ENCODE peak calls at places on chromosomes 5 and 9, in four cellular contexts. B, O, P and Q are unnamed samples.

GRCh38 chr9:15510789-15511575 is at the start of gene PSIP1:
- DNase-seq in B (peak), O (peak), P (peak), Q (peak)

GRCh38 chr5:16894236-16895057 is 41.6 kb downstream of the MYO10 start:
- DNase-seq in B (peak), O (no peak), P (no peak), Q (no peak)

GRCh38 chr9:135310134-135310533 is 169.4 kb upstream of the PPP1R26 start:
- DNase-seq in B (no peak), O (no peak), P (no peak), Q (no peak)

GRCh38 chr9:109518621-109519335 is 20.7 kb upstream of the PTPN3 start:
- DNase-seq in B (no peak), O (no peak), P (no peak), Q (no peak)

GRCh38 chr5:82387041-82387818 is 109.1 kb upstream of the RPS23 start:
- DNase-seq in B (peak), O (no peak), P (no peak), Q (no peak)

GRCh38 chr9:16921855-16922254 is 51.4 kb upstream of the BNC2 start:
- DNase-seq in B (no peak), O (no peak), P (no peak), Q (no peak)

GRCh38 chr5:103283869-103284268 is 25.3 kb downstream of the MACIR start:
- DNase-seq in B (no peak), O (no peak), P (no peak), Q (no peak)

GRCh38 chr9:89149726-89150125 is 28.9 kb downstream of the SHC3 start:
- DNase-seq in B (no peak), O (no peak), P (no peak), Q (no peak)

GRCh38 chr9:130535818-130536521 is 43.4 kb upstream of the FUBP3 start:
- DNase-seq in B (peak), O (no peak), P (no peak), Q (no peak)

GRCh38 chr9:134950404-134950760 is 32.7 kb upstream of the FCN1 start:
- DNase-seq in B (no peak), O (no peak), P (no peak), Q (no peak)

GRCh38 chr5:56516936-56517521 is 283.9 kb upstream of the ANKRD55 start:
- DNase-seq in B (peak), O (no peak), P (no peak), Q (no peak)

GRCh38 chr9:9790216-9790872 is 822.5 kb downstream of the PTPRD start:
- DNase-seq in B (peak), O (no peak), P (no peak), Q (no peak)

GRCh38 chr5:3429962-3430361 is 165.7 kb upstream of the IRX1 start:
- DNase-seq in B (no peak), O (no peak), P (no peak), Q (no peak)

GRCh38 chr5:76406014-76406413 is 2.9 kb downstream of the IQGAP2 start:
- DNase-seq in B (no peak), O (no peak), P (no peak), Q (no peak)

GRCh38 chr5:174311531-174312269 is 266.2 kb downstream of the NSG2 start:
- DNase-seq in B (peak), O (peak), P (peak), Q (peak)

GRCh38 chr9:114112778-114113585 is 13.9 kb upstream of the KIF12 start:
- DNase-seq in B (no peak), O (no peak), P (no peak), Q (no peak)

GRCh38 chr9:73151653-73152382 is at the start of gene ANXA1:
- DNase-seq in B (no peak), O (no peak), P (no peak), Q (no peak)

GRCh38 chr5:158326241-158326640 is 467.3 kb upstream of the CLINT1 start:
- DNase-seq in B (no peak), O (no peak), P (peak), Q (no peak)

GRCh38 chr9:124453586-124454191 is 3.4 kb downstream of the ADGRD2 start:
- DNase-seq in B (no peak), O (no peak), P (peak), Q (peak)

GRCh38 chr5:177131711-177132503 is 1.7 kb upstream of the NSD1 start:
- DNase-seq in B (no peak), O (no peak), P (peak), Q (no peak)

GRCh38 chr5:179354305-179354882 is 9.1 kb upstream of the ADAMTS2 start:
- DNase-seq in B (no peak), O (no peak), P (no peak), Q (no peak)

GRCh38 chr5:179361204-179361603 is 15.9 kb upstream of the ADAMTS2 start:
- DNase-seq in B (no peak), O (no peak), P (no peak), Q (no peak)

GRCh38 chr5:179357036-179357435 is 11.8 kb upstream of the ADAMTS2 start:
- DNase-seq in B (no peak), O (no peak), P (no peak), Q (no peak)

DNA sequence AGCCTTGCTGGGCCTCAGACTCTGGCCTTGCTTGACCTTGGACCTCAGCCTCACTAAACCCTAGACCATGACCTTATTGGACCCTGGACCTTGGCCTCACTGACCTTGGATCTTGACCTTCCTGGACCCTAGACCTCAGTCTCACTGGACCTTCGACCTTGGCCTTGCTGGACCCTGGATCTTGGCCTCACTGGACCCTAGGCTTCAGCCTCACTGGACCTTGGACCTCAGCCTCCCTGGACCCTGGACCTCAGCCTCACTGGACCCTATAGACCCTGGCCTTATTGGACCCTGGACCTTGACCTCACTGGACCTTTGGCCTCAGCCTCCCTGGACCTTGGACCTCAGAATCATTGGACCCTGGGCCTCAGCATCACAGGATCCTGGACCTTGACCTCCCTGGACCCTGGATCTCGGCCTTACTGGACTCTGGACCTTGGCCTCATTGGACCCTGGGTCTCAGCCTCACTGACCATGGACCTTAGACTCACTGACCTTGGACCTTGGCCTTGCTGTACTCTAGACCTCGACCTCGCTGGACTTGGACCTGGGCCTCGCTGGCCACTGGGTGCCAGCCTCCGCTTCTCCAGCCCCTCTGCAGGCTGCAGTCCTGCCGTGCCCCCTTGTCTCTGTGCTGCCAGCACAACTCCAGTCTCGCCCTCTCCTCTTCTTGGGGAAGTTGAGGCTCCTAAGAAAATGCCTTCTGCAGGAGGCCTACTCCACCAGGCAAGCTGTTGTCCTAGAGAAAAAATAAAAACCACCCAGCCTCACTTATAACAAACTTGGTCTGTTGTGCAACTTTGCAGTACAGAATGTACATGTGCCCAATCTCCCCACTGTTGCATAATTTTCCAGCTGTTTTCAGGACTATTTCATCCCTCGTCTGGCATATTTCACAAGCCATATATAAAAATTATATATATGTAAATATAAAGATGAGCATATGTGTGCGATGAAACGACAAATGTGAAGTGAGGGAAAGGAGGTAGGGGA is 11.0 kb upstream of the ADAMTS2 start:
- DNase-seq in B (no peak), O (no peak), P (no peak), Q (no peak)
- TF ChIP-seq POLR2AphosphoS5 in B (no peak), O (no peak), P (no peak), Q (no peak)

DNA sequence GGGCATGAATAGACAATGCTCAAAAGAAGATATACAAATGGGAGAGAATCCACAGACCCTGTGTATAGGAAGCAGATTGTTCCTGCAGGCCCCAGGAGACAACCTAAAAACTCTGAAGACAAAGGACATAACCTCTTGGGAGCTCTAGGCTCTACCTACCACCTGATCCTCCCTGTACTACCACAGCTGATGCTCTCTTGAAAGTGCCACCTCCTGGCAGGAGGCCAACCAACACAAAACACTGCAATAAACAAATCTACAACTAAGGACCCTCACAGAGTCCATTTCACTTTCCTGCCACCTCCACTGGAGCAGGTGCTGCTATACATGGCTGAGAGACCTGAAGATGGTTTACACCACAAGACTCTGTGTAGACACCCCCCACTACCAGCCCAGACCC is 49.0 kb downstream of the STARD4 start:
- DNase-seq in B (no peak), O (no peak), P (no peak), Q (no peak)
- TF ChIP-seq TAF1 in B (no peak), O (no peak), P (no peak), Q (no peak)

GRCh38 chr5:132873119-132873929 is at the start of gene LEAP2:
- DNase-seq in B (peak), O (no peak), P (no peak), Q (no peak)
- TF ChIP-seq POLR2A in B (peak), O (no peak), P (no peak), Q (peak)

GRCh38 chr9:127186799-127187198 is 64.4 kb upstream of the ANGPTL2 start:
- DNase-seq in B (no peak), O (no peak), P (no peak), Q (no peak)

GRCh38 chr9:127184641-127185040 is 62.2 kb upstream of the ANGPTL2 start:
- DNase-seq in B (no peak), O (no peak), P (no peak), Q (no peak)

GRCh38 chr9:127185181-127185580 is 62.7 kb upstream of the ANGPTL2 start:
- DNase-seq in B (no peak), O (no peak), P (no peak), Q (no peak)

GRCh38 chr9:127187231-127187956 is 65.0 kb upstream of the ANGPTL2 start:
- DNase-seq in B (peak), O (no peak), P (no peak), Q (no peak)

DNA sequence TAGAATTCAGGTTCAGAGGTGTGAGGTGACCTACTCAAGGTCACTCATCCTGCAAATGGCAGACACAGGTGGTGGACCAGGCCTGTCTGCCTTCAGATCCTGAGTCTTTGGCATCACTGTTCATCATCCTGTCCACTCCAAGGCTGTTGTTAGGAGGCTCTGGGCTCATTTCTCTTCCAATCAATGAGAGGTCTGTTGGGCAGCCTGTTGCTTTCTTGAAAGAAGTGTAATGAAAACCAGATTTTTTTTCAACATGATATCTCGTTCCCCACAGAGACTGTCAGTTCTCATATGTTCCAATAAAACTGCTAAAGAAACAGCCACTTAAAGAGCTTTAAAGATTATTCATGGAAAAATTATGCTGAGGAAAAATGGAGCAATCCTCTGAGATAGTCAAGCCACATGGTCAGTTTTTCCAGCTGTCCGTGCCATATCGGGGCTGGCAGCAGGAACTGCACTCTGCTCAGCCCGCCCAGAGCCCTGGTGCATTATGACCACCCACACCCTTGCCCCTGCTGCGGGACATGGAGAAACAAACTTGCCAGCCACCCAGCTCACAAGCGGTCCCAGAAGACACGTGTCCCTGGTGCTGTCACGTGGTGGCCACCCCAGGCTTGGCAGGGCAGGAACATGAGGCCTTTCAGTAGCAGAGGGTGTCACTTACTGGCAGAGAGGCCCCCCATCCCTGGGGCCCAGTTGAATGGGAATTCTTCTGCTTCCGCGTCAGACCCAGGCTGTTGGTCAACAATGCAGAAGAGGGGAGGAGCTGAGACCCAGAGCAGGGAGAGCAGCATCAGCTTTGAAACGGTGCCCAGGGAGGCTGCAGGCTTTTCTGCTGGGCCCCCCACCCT is 63.7 kb upstream of the ANGPTL2 start:
- DNase-seq in B (peak), O (no peak), P (no peak), Q (no peak)
- TF ChIP-seq POLR2AphosphoS5 in B (no peak), O (no peak), P (no peak), Q (no peak)

DNA sequence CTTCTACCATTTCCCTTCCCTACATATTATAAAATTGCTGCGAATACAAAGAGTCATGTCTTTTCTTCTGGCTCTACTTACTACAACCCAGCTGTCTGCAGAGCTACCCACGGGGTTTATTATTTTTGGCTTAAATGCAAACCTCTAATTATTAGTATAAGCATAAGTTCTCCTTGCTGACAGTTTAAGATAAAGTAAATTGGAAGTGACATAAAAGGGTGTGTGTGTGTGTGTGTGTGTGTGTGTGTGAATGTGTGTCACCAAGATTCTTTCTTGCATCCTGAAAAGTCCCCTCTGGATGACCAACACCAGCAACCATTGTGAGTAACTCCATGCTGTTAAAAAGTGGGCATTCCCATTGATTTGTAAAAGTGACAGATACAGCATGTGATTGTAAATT is 803.8 kb upstream of the ZNF608 start:
- DNase-seq in B (no peak), O (no peak), P (no peak), Q (no peak)
- TF ChIP-seq TAF1 in B (no peak), O (no peak), P (no peak), Q (no peak)

GRCh38 chr5:9652295-9652694 is 22.1 kb upstream of the TAS2R1 start:
- DNase-seq in B (no peak), O (no peak), P (no peak), Q (no peak)

GRCh38 chr5:9644630-9645029 is 14.5 kb upstream of the TAS2R1 start:
- DNase-seq in B (no peak), O (no peak), P (no peak), Q (no peak)

DNA sequence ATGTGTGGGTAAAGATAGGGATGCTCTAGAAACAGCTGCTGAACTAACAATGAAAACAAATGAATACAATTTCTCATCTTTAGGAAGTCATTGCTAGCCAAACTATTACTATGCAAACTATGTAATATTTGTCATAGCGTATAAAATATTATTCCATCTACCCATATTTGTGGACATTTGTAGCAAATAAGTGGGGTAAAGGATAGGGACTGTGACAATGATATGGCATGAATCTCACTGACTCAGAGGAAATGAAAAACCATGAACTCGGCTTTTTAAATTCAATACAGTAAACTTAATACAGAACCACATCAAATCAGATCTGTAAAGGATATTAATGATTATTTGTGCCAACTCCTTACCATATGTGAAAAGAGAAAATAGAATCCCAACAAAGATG is 16.7 kb upstream of the TAS2R1 start:
- DNase-seq in B (no peak), O (no peak), P (no peak), Q (no peak)
- TF ChIP-seq POLR2A in B (no peak), O (no peak), P (no peak), Q (no peak)

GRCh38 chr5:151042453-151043093 is 22.2 kb downstream of the GPX3 start:
- DNase-seq in B (no peak), O (no peak), P (no peak), Q (no peak)
- TF ChIP-seq POLR2AphosphoS5 in B (no peak), O (no peak), P (no peak), Q (no peak)

DNA sequence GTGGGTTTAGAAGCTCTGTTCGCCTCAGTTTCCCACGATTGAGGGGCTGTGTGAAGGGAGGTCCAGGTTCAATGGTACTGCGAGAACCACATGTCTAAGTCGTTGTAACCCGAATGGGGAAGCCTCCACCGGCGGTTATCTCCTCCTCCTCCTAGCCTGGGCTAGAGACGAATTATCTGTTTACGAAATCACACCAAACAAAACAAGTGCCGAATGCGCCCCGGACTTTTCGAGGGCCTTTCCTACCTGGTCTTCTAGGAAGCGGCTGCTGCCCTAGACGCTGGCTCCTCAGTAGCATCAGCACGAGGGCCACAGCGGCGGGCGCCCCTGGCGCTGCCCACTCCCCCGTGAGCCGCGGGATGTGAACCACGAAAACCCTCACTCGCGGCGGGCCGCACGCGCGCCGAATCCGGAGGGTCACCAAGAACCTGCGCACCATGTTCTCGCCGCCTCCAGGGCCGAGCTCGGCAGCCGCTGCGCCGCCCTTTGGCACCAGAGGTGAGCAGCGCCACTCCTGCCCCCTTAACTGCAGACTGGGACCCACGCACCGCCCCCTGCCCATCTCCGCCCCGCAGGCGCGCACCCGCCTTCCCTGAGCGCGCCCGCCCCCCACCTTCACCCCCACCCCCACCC is at the start of gene CDKN2A:
- DNase-seq in B (no peak), O (no peak), P (peak), Q (peak)
- TF ChIP-seq TAF1 in B (no peak), O (no peak), P (no peak), Q (no peak)

DNA sequence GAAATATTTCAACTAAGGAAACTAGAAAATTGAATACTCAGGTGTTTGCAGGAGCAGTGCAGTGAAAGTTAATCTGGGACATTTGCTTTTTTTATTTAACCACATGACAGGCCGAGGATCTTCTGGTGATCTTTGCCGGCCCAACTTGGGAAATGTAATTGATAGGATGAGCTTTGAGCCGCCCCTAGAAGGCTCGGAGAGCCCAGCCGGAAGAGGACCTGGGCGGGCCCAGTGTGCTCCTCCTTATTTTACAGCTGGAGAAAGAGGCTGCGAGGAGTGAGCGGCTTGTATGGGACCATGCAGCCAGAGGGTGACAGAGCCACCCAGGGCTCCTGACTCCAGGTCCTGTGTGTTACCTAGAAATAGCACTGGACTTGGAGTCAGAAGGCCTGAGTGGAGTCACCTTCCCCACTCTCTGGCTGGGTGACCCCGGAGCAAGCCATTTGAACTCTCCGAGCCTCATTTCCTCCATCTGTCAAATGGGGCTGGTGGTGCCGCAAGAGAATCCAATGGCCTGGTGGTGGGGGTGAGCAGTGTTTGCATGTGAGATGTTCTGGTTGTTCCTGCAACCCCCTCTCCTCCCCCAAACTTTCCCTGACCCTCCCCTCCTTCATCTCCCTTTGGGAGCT is 2.5 kb downstream of the PPARGC1B start:
- DNase-seq in B (peak), O (no peak), P (no peak), Q (no peak)
- TF ChIP-seq POLR2A in B (no peak), O (no peak), P (no peak), Q (no peak)

GRCh38 chr5:39014544-39014943 is 59.7 kb downstream of the RICTOR start:
- DNase-seq in B (peak), O (no peak), P (no peak), Q (no peak)
- TF ChIP-seq POLR2AphosphoS5 in B (no peak), O (no peak), P (no peak), Q (no peak)